ENCODE peak calls at places on chromosomes 11 and 22, in four cellular contexts. J is IMR-90, R is mesenchymal stem cell, Q is H1. O is an unnamed sample.

GRCh38 chr11:33475999-33476398 is 218.8 kb downstream of the HIPK3 start:
- DNase-seq in Q (no peak), J (peak), R (peak), O (no peak)

GRCh38 chr11:128343870-128344269 is 243.5 kb downstream of the ETS1 start:
- DNase-seq in Q (no peak), J (peak), R (no peak), O (no peak)

GRCh38 chr11:65355013-65355775 is 643 bp downstream of the TIGD3 start:
- DNase-seq in R (no peak), Q (no peak), J (no peak), O (peak)

GRCh38 chr11:19769820-19770219 is 57.2 kb downstream of the NAV2 start:
- DNase-seq in Q (no peak), J (peak), R (peak), O (no peak)

GRCh38 chr11:61482513-61482912 is 26.0 kb upstream of the LRRC10B start:
- DNase-seq in R (no peak), Q (peak), J (no peak), O (peak)

GRCh38 chr11:34114471-34114870 is 9.0 kb downstream of the NAT10 start:
- DNase-seq in R (no peak), J (no peak), Q (no peak), O (no peak)

GRCh38 chr11:78414321-78415051 is 3.1 kb downstream of the GAB2 start:
- DNase-seq in J (peak), Q (no peak), R (peak), O (peak)

GRCh38 chr11:118790357-118791014 is 478 bp downstream of the DDX6 start:
- DNase-seq in Q (no peak), R (peak), J (peak), O (peak)

GRCh38 chr11:32090774-32091370 is at the start of gene RCN1:
- DNase-seq in J (peak), R (peak), Q (peak), O (peak)

GRCh38 chr11:8258771-8259170 is 4.9 kb downstream of the LMO1 start:
- DNase-seq in J (peak), Q (no peak), R (no peak), O (no peak)

GRCh38 chr22:27397036-27397947 is 404.3 kb downstream of the MN1 start:
- DNase-seq in J (peak), Q (no peak), R (peak), O (no peak)

GRCh38 chr11:64759722-64760719 is at the start of gene PYGM:
- DNase-seq in J (no peak), Q (peak), R (peak), O (peak)

GRCh38 chr22:26174280-26174679 is 5.0 kb downstream of the SEZ6L start:
- DNase-seq in J (no peak), R (no peak), Q (peak), O (peak)

GRCh38 chr11:60897496-60897895 is 8.9 kb downstream of the PRPF19 start:
- DNase-seq in R (no peak), Q (no peak), J (no peak), O (no peak)

GRCh38 chr11:46345131-46345597 is 2.1 kb upstream of the DGKZ start:
- DNase-seq in Q (no peak), J (no peak), R (no peak), O (peak)

GRCh38 chr11:77619576-77620198 is 17.9 kb downstream of the CLNS1A start:
- DNase-seq in J (peak), R (peak), Q (no peak), O (peak)

GRCh38 chr11:45844822-45845573 is 2.3 kb upstream of the CRY2 start:
- DNase-seq in R (no peak), Q (no peak), J (no peak), O (no peak)

GRCh38 chr11:120057595-120058581 is 80.0 kb downstream of the TRIM29 start:
- DNase-seq in J (no peak), R (peak), Q (peak), O (peak)

DNA sequence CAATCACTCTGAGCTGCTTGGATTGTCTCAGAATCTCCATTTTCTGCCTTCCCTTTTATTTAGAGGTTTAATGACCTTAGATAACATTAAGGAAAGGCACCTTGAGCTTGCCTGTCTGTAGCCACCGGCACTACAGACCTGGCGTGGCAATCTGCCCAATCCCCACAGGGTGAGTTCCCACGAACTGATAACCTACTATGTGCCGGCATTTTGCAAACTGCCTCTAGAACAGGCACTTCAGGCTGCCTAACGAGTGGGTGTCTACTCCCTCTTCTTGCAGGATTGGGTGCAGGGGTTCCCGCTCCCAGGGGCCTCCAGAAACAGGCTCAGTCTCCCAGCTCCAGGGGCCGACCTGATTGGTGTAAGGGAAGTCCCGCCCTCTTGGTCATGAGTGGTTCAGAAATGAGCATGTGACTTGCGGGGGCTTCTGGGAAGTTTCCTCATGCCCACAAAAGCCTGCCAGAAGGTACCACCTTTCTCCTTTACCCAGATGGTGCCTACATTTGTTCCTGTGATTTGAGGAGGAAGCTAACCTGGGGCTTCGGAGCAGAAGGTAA is 120.0 kb upstream of the LDLRAD3 start:
- DNase-seq in Q (no peak), R (no peak), J (no peak), O (no peak)
- H2AK5ac ChIP-seq in Q (no peak), R (no peak), J (no peak), O (no peak)

GRCh38 chr11:43699879-43700278 is 19.3 kb downstream of the HSD17B12 start:
- DNase-seq in Q (no peak), R (no peak), J (no peak), O (no peak)
- H3K27ac ChIP-seq in Q (no peak), R (no peak), J (no peak), O (no peak)

DNA sequence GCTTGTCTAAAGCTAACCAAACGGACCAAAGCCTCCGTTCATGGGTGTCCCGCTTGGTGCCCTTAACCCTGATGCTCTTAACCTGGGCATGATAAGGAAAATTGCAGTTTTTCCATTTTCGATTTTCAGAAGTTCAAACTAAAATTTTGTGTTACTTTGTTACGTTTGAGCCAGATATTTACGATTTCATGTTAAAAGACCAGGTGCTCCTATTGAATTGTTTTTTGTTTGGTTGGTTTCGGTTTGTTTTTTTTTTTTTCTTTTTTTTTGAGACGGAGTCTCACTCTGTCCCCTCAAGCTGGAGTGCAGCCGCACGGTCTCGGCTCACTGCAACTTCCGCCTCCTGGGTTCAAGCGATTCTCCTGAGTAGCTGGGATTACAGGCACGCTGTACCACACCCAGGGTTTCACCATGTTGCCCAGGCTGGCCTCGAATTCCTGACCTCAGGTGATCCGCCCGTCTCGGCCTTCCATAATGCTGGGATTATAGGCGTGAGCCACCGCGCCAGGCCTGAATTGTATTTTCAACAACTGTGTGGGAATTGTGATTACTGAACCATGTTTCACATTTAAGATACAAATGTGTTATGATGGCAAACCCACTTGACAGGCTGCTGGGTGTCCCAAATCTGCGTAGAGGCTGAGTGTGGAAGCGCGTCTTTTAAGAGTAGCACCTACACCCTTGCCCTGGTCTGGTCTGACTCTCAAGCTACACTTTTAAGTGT is 864 bp upstream of the USP28 start:
- DNase-seq in J (no peak), R (no peak), Q (no peak), O (no peak)
- H2AK5ac ChIP-seq in J (peak), R (peak), Q (peak), O (no peak)

GRCh38 chr22:35984183-35984710 is 44.4 kb downstream of the RBFOX2 start:
- DNase-seq in R (no peak), Q (no peak), J (no peak), O (no peak)

GRCh38 chr22:35985361-35985760 is 43.3 kb downstream of the RBFOX2 start:
- DNase-seq in R (no peak), Q (no peak), J (no peak), O (no peak)

GRCh38 chr22:35984776-35985175 is 43.8 kb downstream of the RBFOX2 start:
- DNase-seq in Q (no peak), R (no peak), J (no peak), O (no peak)

GRCh38 chr22:35987487-35987886 is 41.1 kb downstream of the RBFOX2 start:
- DNase-seq in R (peak), J (peak), Q (no peak), O (no peak)

GRCh38 chr22:35986085-35986484 is 42.5 kb downstream of the RBFOX2 start:
- DNase-seq in R (no peak), J (peak), Q (no peak), O (no peak)
- H3K27ac ChIP-seq in R (no peak), J (peak), Q (peak), O (no peak)

GRCh38 chr22:46409631-46410210 is 74.2 kb downstream of the TRMU start:
- DNase-seq in Q (no peak), J (no peak), R (no peak), O (no peak)
- H2AK5ac ChIP-seq in Q (no peak), J (no peak), R (no peak), O (no peak)

GRCh38 chr11:16925495-16926065 is 88.6 kb downstream of the PLEKHA7 start:
- DNase-seq in Q (peak), J (no peak), R (peak), O (peak)
- H3K27ac ChIP-seq in Q (no peak), J (no peak), R (no peak), O (no peak)

GRCh38 chr22:42970029-42970428 is 44.9 kb downstream of the PACSIN2 start:
- DNase-seq in J (no peak), Q (no peak), R (no peak), O (peak)
- H2AK5ac ChIP-seq in J (peak), Q (no peak), R (no peak), O (no peak)

O was measured in mesendoderm.